ENCODE peak calls at places on chromosomes 3 and 15, in five cellular contexts. L is heart right ventricle; U is lung microvascular endothelial cell; K is brain microvascular endothelial cell; X is CD8-positive, alpha-beta memory T cell. E is an unnamed sample.

GRCh38 chr3:168884353-168884903 is 779.1 kb downstream of the MECOM start:
- DNase-seq in L (peak), U (peak), K (peak), X (no peak), E (no peak)

GRCh38 chr15:80480909-80481308 is 76.7 kb downstream of the ARNT2 start:
- DNase-seq in L (peak), U (peak), K (peak), X (no peak), E (no peak)

GRCh38 chr3:186096295-186096694 is 12.6 kb downstream of the ETV5 start:
- DNase-seq in L (no peak), U (no peak), K (no peak), X (no peak), E (no peak)

GRCh38 chr3:94032187-94032586 is 3.8 kb upstream of the STX19 start:
- DNase-seq in L (no peak), U (no peak), K (no peak), X (no peak), E (no peak)

GRCh38 chr15:79844221-79844620 is 52.6 kb downstream of the MTHFS start:
- DNase-seq in L (no peak), U (no peak), K (no peak), X (no peak), E (no peak)

GRCh38 chr3:182740710-182741109 is 52.6 kb upstream of the ATP11B start:
- DNase-seq in L (no peak), U (peak), K (no peak), X (no peak), E (no peak)

GRCh38 chr15:92268900-92269299 is 124.8 kb upstream of the ST8SIA2 start:
- DNase-seq in L (no peak), U (no peak), K (no peak), X (no peak), E (no peak)

GRCh38 chr15:51708013-51708412 is 26.7 kb downstream of the SCG3 start:
- DNase-seq in L (no peak), U (no peak), K (no peak), X (no peak), E (no peak)

GRCh38 chr3:107794664-107795443 is 272.1 kb downstream of the BBX start:
- DNase-seq in L (no peak), U (peak), K (no peak), X (no peak), E (no peak)

GRCh38 chr3:28348286-28348636 is 260 bp upstream of the ZCWPW2 start:
- DNase-seq in L (no peak), U (peak), K (no peak), X (no peak), E (no peak)

GRCh38 chr3:150697646-150698045 is 6.1 kb downstream of the ERICH6 start:
- DNase-seq in L (no peak), U (no peak), K (peak), X (no peak), E (no peak)

GRCh38 chr3:39065197-39065596 is 13.4 kb downstream of the WDR48 start:
- DNase-seq in L (no peak), U (peak), K (peak), X (no peak), E (no peak)

GRCh38 chr15:80822666-80823065 is 43.5 kb downstream of the CEMIP start:
- DNase-seq in L (no peak), U (no peak), K (no peak), X (no peak), E (no peak)

GRCh38 chr3:149765762-149766334 is 13.6 kb upstream of the COMMD2 start:
- DNase-seq in L (no peak), U (peak), K (peak), X (no peak), E (no peak)

GRCh38 chr3:106256249-106256957 is 387.6 kb upstream of the CBLB start:
- DNase-seq in L (no peak), U (no peak), K (no peak), X (no peak), E (no peak)

GRCh38 chr15:39776068-39776467 is 6.6 kb downstream of the FSIP1 start:
- DNase-seq in L (no peak), U (no peak), K (no peak), X (no peak), E (no peak)

GRCh38 chr3:79258479-79258878 is 509.3 kb downstream of the ROBO1 start:
- DNase-seq in L (no peak), U (no peak), K (no peak), X (no peak), E (no peak)

GRCh38 chr15:96328101-96328958 is 2.2 kb upstream of the NR2F2 start:
- DNase-seq in L (no peak), U (peak), K (no peak), X (no peak), E (no peak)

GRCh38 chr3:79199966-79200365 is 567.8 kb downstream of the ROBO1 start:
- DNase-seq in L (no peak), U (no peak), K (no peak), X (no peak), E (no peak)

E was measured in D721Med.